ENCODE peak calls at places on chromosomes 7 and 10, in four cellular contexts. T is BE2C, Z is A549, A is H7. Q is an unnamed sample.

GRCh38 chr7:77531038-77531437 is 6.1 kb upstream of the PTPN12 start:
- DNase-seq in T (no peak), Z (no peak), A (no peak), Q (no peak)

GRCh38 chr7:132028144-132028920 is 471.9 kb upstream of the PODXL start:
- DNase-seq in T (peak), Z (no peak), A (no peak), Q (no peak)

GRCh38 chr10:57955076-57955475 is 312.6 kb downstream of the IPMK start:
- DNase-seq in T (no peak), Z (no peak), A (no peak), Q (no peak)

GRCh38 chr10:60573342-60573741 is 183.7 kb upstream of the ANK3 start:
- DNase-seq in T (peak), Z (no peak), A (no peak), Q (no peak)

GRCh38 chr7:66948480-66949109 is 27.6 kb downstream of the TMEM248 start:
- DNase-seq in T (no peak), Z (no peak), A (no peak), Q (no peak)

GRCh38 chr10:133242611-133243356 is 5.1 kb downstream of the VENTX start:
- DNase-seq in T (no peak), Z (no peak), A (no peak), Q (no peak)

GRCh38 chr10:636016-636730 is 53.3 kb downstream of the DIP2C start:
- DNase-seq in T (no peak), Z (no peak), A (no peak), Q (no peak)

GRCh38 chr7:7768977-7769376 is 50.6 kb upstream of the RPA3 start:
- DNase-seq in T (peak), Z (no peak), A (no peak), Q (no peak)

GRCh38 chr7:103851357-103851756 is 138.1 kb downstream of the RELN start:
- DNase-seq in T (no peak), Z (no peak), A (peak), Q (no peak)

GRCh38 chr10:63666836-63667383 is 145.7 kb downstream of the REEP3 start:
- DNase-seq in T (no peak), Z (no peak), A (no peak), Q (no peak)

GRCh38 chr10:131002031-131002861 is 309.3 kb downstream of the TCERG1L start:
- DNase-seq in T (no peak), Z (no peak), A (peak), Q (no peak)

GRCh38 chr7:111409714-111410422 is 152.4 kb downstream of the IMMP2L start:
- DNase-seq in T (no peak), Z (no peak), A (no peak), Q (no peak)

GRCh38 chr10:118214751-118215150 is 127.4 kb downstream of the FAM204A start:
- DNase-seq in T (no peak), Z (no peak), A (no peak), Q (no peak)

GRCh38 chr7:115410427-115410805 is 488.5 kb downstream of the MDFIC start:
- DNase-seq in T (no peak), Z (no peak), A (no peak), Q (no peak)

GRCh38 chr7:44755698-44756627 is 7.3 kb downstream of the ZMIZ2 start:
- DNase-seq in T (no peak), Z (no peak), A (peak), Q (no peak)

GRCh38 chr10:127881262-127881661 is 11.5 kb downstream of the CLRN3 start:
- DNase-seq in T (no peak), Z (no peak), A (no peak), Q (no peak)

GRCh38 chr7:13742719-13743640 is 246.5 kb downstream of the ETV1 start:
- DNase-seq in T (peak), Z (no peak), A (no peak), Q (peak)

GRCh38 chr7:110253083-110253482 is 837.8 kb upstream of the LRRN3 start:
- DNase-seq in T (no peak), Z (no peak), A (no peak), Q (no peak)

GRCh38 chr10:94383515-94383914 is 18.8 kb upstream of the TBC1D12 start:
- DNase-seq in T (no peak), Z (no peak), A (no peak), Q (no peak)

GRCh38 chr7:27102578-27103442 is at the start of gene HOXA2:
- DNase-seq in T (no peak), Z (no peak), A (peak), Q (peak)

GRCh38 chr7:133015879-133016278 is 66.0 kb downstream of the CHCHD3 start:
- DNase-seq in T (no peak), Z (no peak), A (no peak), Q (no peak)

GRCh38 chr7:134108803-134109202 is 18.3 kb upstream of the LRGUK start:
- DNase-seq in T (no peak), Z (no peak), A (no peak), Q (no peak)

GRCh38 chr10:116080553-116080952 is 192.5 kb downstream of the GFRA1 start:
- DNase-seq in T (no peak), Z (peak), A (peak), Q (no peak)

GRCh38 chr7:1466524-1467271 is 7.4 kb upstream of the MICALL2 start:
- DNase-seq in T (peak), Z (peak), A (peak), Q (peak)

GRCh38 chr10:100267237-100268104 is at the start of gene CWF19L1:
- DNase-seq in T (peak), Z (peak), A (peak), Q (peak)

GRCh38 chr10:100265821-100266485 is 1.5 kb downstream of the CWF19L1 start:
- DNase-seq in T (no peak), Z (no peak), A (no peak), Q (no peak)
- H3K4me3 ChIP-seq in T (peak), Z (peak), A (no peak), Q (no peak)

GRCh38 chr7:123533553-123533917 is 860 bp downstream of the IQUB start:
- DNase-seq in T (no peak), Z (no peak), A (no peak), Q (no peak)
- H3K4me3 ChIP-seq in T (peak), Z (no peak), A (no peak), Q (peak)

GRCh38 chr10:16828114-16828568 is 10.9 kb upstream of the RSU1 start:
- DNase-seq in T (peak), Z (peak), A (peak), Q (peak)

GRCh38 chr10:16835223-16835622 is 18.0 kb upstream of the RSU1 start:
- DNase-seq in T (no peak), Z (no peak), A (no peak), Q (no peak)

GRCh38 chr10:16828731-16829175 is 11.5 kb upstream of the RSU1 start:
- DNase-seq in T (no peak), Z (no peak), A (no peak), Q (no peak)

DNA sequence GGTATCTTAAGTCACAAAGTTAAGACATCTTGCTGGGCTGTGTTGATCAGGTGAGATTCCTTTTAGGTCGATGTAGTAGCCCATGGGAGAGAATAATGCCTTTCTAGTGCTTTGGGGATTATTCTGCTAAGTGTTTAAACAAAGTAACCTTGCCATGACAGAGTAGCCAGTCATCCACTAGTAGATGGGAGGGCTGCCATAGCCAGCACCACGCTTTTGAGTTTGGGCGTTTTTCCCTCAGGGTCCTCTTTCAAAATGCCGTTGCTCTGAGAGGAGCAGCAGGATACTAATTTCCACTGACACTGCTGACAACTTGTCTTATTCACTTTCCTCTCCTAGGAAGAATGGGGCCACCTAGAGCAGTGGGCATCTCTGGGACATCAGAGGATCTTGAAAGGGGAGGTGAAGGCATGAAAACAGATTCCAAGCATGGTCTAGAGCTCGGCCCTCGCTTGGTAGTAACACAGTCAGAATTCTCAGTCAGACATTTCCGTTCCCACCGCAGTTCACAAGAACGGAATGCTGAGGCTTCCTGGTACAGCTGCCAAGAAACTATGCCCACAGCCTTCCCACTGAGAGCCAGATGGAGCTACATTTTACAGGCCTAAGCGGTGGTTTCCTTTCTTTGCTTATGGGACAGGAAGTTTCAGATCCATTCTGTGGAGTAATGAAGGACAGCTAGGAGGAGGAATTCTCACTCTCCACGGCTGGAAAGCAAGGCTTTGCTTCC is 15.3 kb upstream of the RSU1 start:
- DNase-seq in T (no peak), Z (no peak), A (no peak), Q (no peak)
- H3K4me3 ChIP-seq in T (no peak), Z (no peak), A (no peak), Q (no peak)

GRCh38 chr10:98536551-98536950 is 89.8 kb upstream of the HPS1 start:
- DNase-seq in T (no peak), Z (peak), A (no peak), Q (no peak)

GRCh38 chr10:98534046-98534445 is 87.3 kb upstream of the HPS1 start:
- DNase-seq in T (no peak), Z (no peak), A (no peak), Q (no peak)

DNA sequence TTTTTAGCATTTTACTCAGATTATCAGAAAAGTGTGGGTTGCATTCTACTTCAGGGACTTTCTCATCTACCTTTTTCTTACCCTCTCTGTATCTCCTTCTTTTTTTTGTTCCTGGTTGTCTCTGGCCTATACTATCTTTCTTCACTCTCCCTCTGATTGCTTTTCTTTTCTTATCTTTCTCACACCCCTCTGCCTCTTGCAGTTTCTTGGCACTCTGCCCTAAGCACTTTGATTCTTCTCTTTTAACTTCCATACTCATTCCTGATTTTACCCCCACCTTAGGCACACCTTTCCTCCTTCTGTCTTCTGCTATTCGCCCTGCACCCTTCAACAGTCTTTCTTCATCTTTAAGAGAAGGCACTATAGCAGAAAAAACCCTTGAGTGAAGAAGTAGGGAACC is 92.8 kb upstream of the HPS1 start:
- DNase-seq in T (no peak), Z (no peak), A (no peak), Q (no peak)
- H3K4me3 ChIP-seq in T (no peak), Z (no peak), A (no peak), Q (no peak)